ENCODE peak calls at places on chromosomes 11 and 22, in seven cellular contexts. G, S, U, N, P, O and W are unnamed samples.

GRCh38 chr11:41947392-41947791 is 487.9 kb upstream of the LRRC4C start:
- DNase-seq in G (no peak), S (no peak), U (no peak), N (no peak), P (no peak), O (no peak), W (no peak)

GRCh38 chr11:78376858-78377257 is 40.8 kb downstream of the GAB2 start:
- DNase-seq in G (no peak), S (no peak), U (no peak), N (no peak), P (no peak), O (no peak), W (no peak)

GRCh38 chr22:39243443-39244072 is 1.2 kb downstream of the PDGFB start:
- DNase-seq in G (no peak), S (no peak), U (no peak), N (no peak), P (no peak), O (peak), W (no peak)

GRCh38 chr11:33500865-33501479 is 199.7 kb downstream of the C11orf91 start:
- DNase-seq in G (no peak), S (no peak), U (peak), N (no peak), P (no peak), O (no peak), W (no peak)

GRCh38 chr22:26554956-26555355 is 35.0 kb downstream of the TPST2 start:
- DNase-seq in G (no peak), S (no peak), U (no peak), N (no peak), P (no peak), O (no peak), W (no peak)

GRCh38 chr22:19292262-19293230 is 1.0 kb upstream of the CLTCL1 start:
- DNase-seq in G (no peak), S (peak), U (no peak), N (no peak), P (no peak), O (no peak), W (no peak)

GRCh38 chr11:120128392-120129172 is 9.3 kb downstream of the TRIM29 start:
- DNase-seq in G (no peak), S (peak), U (peak), N (no peak), P (no peak), O (no peak), W (no peak)

GRCh38 chr11:114478768-114479167 is 39.5 kb downstream of the REXO2 start:
- DNase-seq in G (no peak), S (no peak), U (no peak), N (no peak), P (no peak), O (no peak), W (no peak)

GRCh38 chr11:24637520-24637919 is 140.7 kb downstream of the LUZP2 start:
- DNase-seq in G (no peak), S (no peak), U (no peak), N (no peak), P (no peak), O (no peak), W (no peak)

GRCh38 chr11:28366549-28367341 is 258.6 kb downstream of the METTL15 start:
- DNase-seq in G (no peak), S (no peak), U (peak), N (no peak), P (no peak), O (no peak), W (no peak)

GRCh38 chr11:12154871-12155668 is 44.7 kb downstream of the MICAL2 start:
- DNase-seq in G (no peak), S (no peak), U (no peak), N (no peak), P (no peak), O (no peak), W (no peak)

GRCh38 chr11:105609832-105610781 is at the start of gene GRIA4:
- DNase-seq in G (no peak), S (peak), U (peak), N (no peak), P (no peak), O (no peak), W (no peak)

GRCh38 chr11:10298342-10298741 is 4.3 kb upstream of the SBF2 start:
- DNase-seq in G (no peak), S (no peak), U (peak), N (peak), P (no peak), O (peak), W (no peak)

GRCh38 chr11:73429121-73429740 is 53.0 kb downstream of the RELT start:
- DNase-seq in G (no peak), S (no peak), U (peak), N (no peak), P (no peak), O (no peak), W (no peak)

GRCh38 chr11:123839131-123839530 is 33.0 kb upstream of the OR6M1 start:
- DNase-seq in G (no peak), S (no peak), U (no peak), N (no peak), P (no peak), O (no peak), W (no peak)

GRCh38 chr22:49582171-49582570 is 245.5 kb downstream of the BRD1 start:
- DNase-seq in G (no peak), S (no peak), U (no peak), N (no peak), P (no peak), O (no peak), W (no peak)

GRCh38 chr11:118841469-118842222 is 42.0 kb upstream of the CXCR5 start:
- DNase-seq in G (no peak), S (no peak), U (no peak), N (no peak), P (no peak), O (no peak), W (no peak)

GRCh38 chr22:23778576-23778900 is 5.9 kb downstream of the MMP11 start:
- DNase-seq in G (no peak), S (no peak), U (no peak), N (no peak), P (no peak), O (peak), W (no peak)

GRCh38 chr11:19398772-19399542 is 158.2 kb upstream of the E2F8 start:
- DNase-seq in G (no peak), S (no peak), U (peak), N (no peak), P (no peak), O (no peak), W (no peak)

GRCh38 chr11:117657801-117658200 is 139.2 kb downstream of the DSCAML1 start:
- DNase-seq in G (no peak), S (no peak), U (no peak), N (no peak), P (no peak), O (no peak), W (no peak)

GRCh38 chr11:118295834-118296454 is 8.6 kb upstream of the CD3E start:
- DNase-seq in G (no peak), S (no peak), U (peak), N (peak), P (no peak), O (no peak), W (peak)

GRCh38 chr11:43578346-43579170 is 102.0 kb upstream of the HSD17B12 start:
- DNase-seq in G (no peak), S (no peak), U (peak), N (no peak), P (no peak), O (no peak), W (no peak)

GRCh38 chr22:36016656-36017055 is 12.0 kb downstream of the RBFOX2 start:
- DNase-seq in G (no peak), S (no peak), U (peak), N (no peak), P (no peak), O (no peak), W (no peak)

GRCh38 chr11:134571301-134571700 is 159.3 kb upstream of the B3GAT1 start:
- DNase-seq in G (no peak), S (peak), U (no peak), N (no peak), P (no peak), O (no peak), W (no peak)

GRCh38 chr22:45502215-45503070 is at the start of gene FBLN1:
- DNase-seq in G (no peak), S (no peak), U (no peak), N (no peak), P (no peak), O (no peak), W (no peak)

GRCh38 chr22:17057959-17058814 is 26.6 kb upstream of the IL17RA start:
- DNase-seq in G (no peak), S (no peak), U (peak), N (peak), P (no peak), O (peak), W (peak)

GRCh38 chr22:32378703-32379272 is 21.1 kb downstream of the RFPL3 start:
- DNase-seq in G (no peak), S (no peak), U (no peak), N (no peak), P (no peak), O (no peak), W (no peak)

GRCh38 chr11:14054708-14055107 is 92.2 kb downstream of the SPON1 start:
- DNase-seq in G (no peak), S (no peak), U (no peak), N (no peak), P (no peak), O (no peak), W (no peak)

GRCh38 chr22:46280999-46281623 is 13.3 kb downstream of the TTC38 start:
- DNase-seq in G (no peak), S (no peak), U (no peak), N (no peak), P (no peak), O (no peak), W (no peak)

GRCh38 chr11:16148301-16148787 is 208.0 kb downstream of the SOX6 start:
- DNase-seq in G (no peak), S (no peak), U (no peak), N (no peak), P (no peak), O (no peak), W (no peak)

GRCh38 chr11:88555018-88555828 is 217.7 kb upstream of the CTSC start:
- DNase-seq in G (no peak), S (no peak), U (peak), N (no peak), P (no peak), O (no peak), W (peak)